ENCODE peak calls at places on chromosome X, in nine cellular contexts. Q, D, B, E, O, I, W, Y and L are unnamed samples.

GRCh38 chrX:115138040-115138439 is 51.2 kb upstream of the RBMXL3 start:
- DNase-seq in W (no peak), Q (no peak), O (no peak), I (no peak), D (no peak), B (no peak), Y (no peak), E (no peak), L (no peak)

GRCh38 chrX:12894074-12894691 is 12.2 kb upstream of the TLR8 start:
- DNase-seq in O (no peak), W (no peak), Q (peak), Y (peak), I (peak), B (no peak), E (no peak), D (peak), L (no peak)

GRCh38 chrX:44580466-44580865 is 37.8 kb upstream of the FUNDC1 start:
- DNase-seq in W (no peak), D (no peak), E (no peak), Y (peak), O (no peak), Q (no peak), I (no peak), B (no peak), L (peak)

GRCh38 chrX:16869393-16870094 is 618 bp downstream of the RBBP7 start:
- DNase-seq in Y (peak), Q (no peak), E (peak), D (peak), B (peak), O (no peak), I (peak), W (peak), L (no peak)

GRCh38 chrX:150456941-150457340 is 93.8 kb downstream of the MAMLD1 start:
- DNase-seq in W (no peak), O (no peak), B (no peak), E (no peak), Y (no peak), D (no peak), I (no peak), Q (no peak), L (no peak)

GRCh38 chrX:27583976-27584375 is 6.2 kb upstream of the DCAF8L2 start:
- DNase-seq in E (no peak), I (no peak), O (no peak), D (no peak), Y (peak), B (no peak), Q (no peak), W (no peak), L (no peak)

GRCh38 chrX:14581081-14581480 is 51.7 kb downstream of the GLRA2 start:
- DNase-seq in E (no peak), B (no peak), O (no peak), Q (no peak), W (no peak), Y (no peak), I (no peak), D (no peak), L (no peak)

GRCh38 chrX:9337056-9337455 is 127.8 kb upstream of the TBL1X start:
- DNase-seq in D (no peak), I (no peak), Y (peak), B (no peak), Q (peak), W (no peak), O (no peak), E (no peak), L (no peak)

GRCh38 chrX:103792916-103793540 is 16.4 kb downstream of the PLP1 start:
- DNase-seq in Q (no peak), E (no peak), W (no peak), B (no peak), D (no peak), I (no peak), O (no peak), Y (peak), L (peak)

GRCh38 chrX:1147641-1148515 is 64.6 kb downstream of the CRLF2 start:
- DNase-seq in D (no peak), Q (no peak), I (no peak), E (no peak), B (no peak), W (peak), O (no peak), Y (no peak), L (no peak)

GRCh38 chrX:7996414-7996813 is 69.2 kb upstream of the PNPLA4 start:
- DNase-seq in D (peak), Q (no peak), Y (peak), I (peak), E (no peak), W (no peak), B (no peak), O (no peak), L (peak)

GRCh38 chrX:103464071-103464773 is 55.1 kb downstream of the RAB40A start:
- DNase-seq in D (peak), Y (peak), O (no peak), I (peak), Q (peak), W (no peak), E (no peak), B (no peak), L (peak)

GRCh38 chrX:80808854-80809493 is 703 bp downstream of the BRWD3 start:
- DNase-seq in W (peak), E (no peak), B (peak), O (no peak), Y (no peak), I (no peak), Q (peak), D (peak), L (no peak)

GRCh38 chrX:103061486-103061885 is 2.5 kb downstream of the BEX1 start:
- DNase-seq in W (no peak), Q (no peak), E (no peak), D (no peak), I (no peak), B (no peak), Y (no peak), O (no peak), L (no peak)

GRCh38 chrX:153782324-153782723 is 1.5 kb downstream of the SRPK3 start:
- DNase-seq in Y (no peak), I (peak), O (no peak), B (no peak), D (no peak), W (no peak), E (no peak), Q (no peak), L (no peak)

GRCh38 chrX:8849462-8849861 is 48.3 kb upstream of the FAM9A start:
- DNase-seq in Q (no peak), E (no peak), W (no peak), D (no peak), Y (no peak), B (no peak), I (no peak), O (no peak), L (no peak)

GRCh38 chrX:9566150-9566621 is 101.3 kb downstream of the TBL1X start:
- DNase-seq in B (no peak), Q (peak), W (peak), D (no peak), Y (peak), O (no peak), I (peak), E (no peak), L (peak)

GRCh38 chrX:48648299-48648698 is 35.3 kb upstream of the WAS start:
- DNase-seq in W (peak), Y (peak), I (peak), D (peak), B (no peak), Q (peak), E (no peak), O (no peak), L (peak)

GRCh38 chrX:35166023-35166422 is 223.4 kb downstream of the FAM47B start:
- DNase-seq in D (no peak), W (no peak), I (no peak), Y (no peak), Q (no peak), B (no peak), E (no peak), O (no peak), L (no peak)

GRCh38 chrX:107669885-107670628 is 41.7 kb downstream of the PRPS1 start:
- DNase-seq in I (no peak), D (no peak), Y (no peak), E (no peak), Q (no peak), O (no peak), B (no peak), W (no peak), L (no peak)

GRCh38 chrX:8364369-8365141 is 100.1 kb upstream of the VCX3B start:
- DNase-seq in I (peak), E (no peak), Q (no peak), Y (peak), O (no peak), D (peak), W (no peak), B (no peak), L (no peak)

GRCh38 chrX:42398967-42399631 is 378.9 kb downstream of the PPP1R2C start:
- DNase-seq in E (no peak), I (no peak), B (no peak), D (no peak), O (no peak), Y (no peak), W (no peak), Q (no peak), L (no peak)

GRCh38 chrX:64204252-64204651 is 1.3 kb downstream of the AMER1 start:
- DNase-seq in B (peak), O (no peak), D (peak), Q (peak), E (no peak), Y (no peak), W (peak), I (no peak), L (no peak)

GRCh38 chrX:138710866-138711331 is 618 bp downstream of the FGF13 start:
- DNase-seq in Y (no peak), D (peak), Q (no peak), W (peak), I (peak), E (peak), B (peak), O (no peak), L (no peak)

GRCh38 chrX:104921606-104922205 is 298.8 kb downstream of the TEX13A start:
- DNase-seq in W (no peak), E (no peak), I (no peak), D (peak), Y (no peak), Q (no peak), B (no peak), O (no peak), L (no peak)

GRCh38 chrX:104913348-104913747 is 307.1 kb downstream of the TEX13A start:
- DNase-seq in D (no peak), Q (no peak), E (no peak), O (no peak), W (no peak), Y (peak), I (peak), B (no peak), L (peak)

GRCh38 chrX:104922206-104922621 is 298.3 kb downstream of the TEX13A start:
- DNase-seq in Q (peak), W (peak), O (peak), E (peak), D (peak), Y (peak), I (peak), B (peak), L (peak)

DNA sequence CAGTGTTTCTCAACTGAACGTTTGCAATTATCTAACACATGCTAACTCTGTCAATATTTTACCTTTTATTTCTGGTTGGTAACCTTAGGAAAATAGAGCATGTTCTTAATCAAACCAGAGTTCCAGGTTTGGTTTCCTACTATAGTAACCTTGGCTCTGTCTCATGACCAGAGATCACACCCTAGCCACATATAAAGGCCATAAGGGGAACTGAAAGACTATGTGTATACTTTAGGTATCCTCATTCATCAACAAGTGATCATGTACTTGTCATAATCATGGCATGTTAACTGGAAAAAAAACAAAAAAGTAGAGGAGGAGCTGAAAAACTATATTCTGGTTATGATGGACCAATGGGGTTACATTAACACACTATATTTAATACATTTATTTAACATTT is 302.4 kb downstream of the TEX13A start:
- DNase-seq in E (no peak), I (no peak), O (no peak), Q (no peak), W (no peak), Y (no peak), D (no peak), B (no peak), L (no peak)
- TF ChIP-seq CTCF in E (no peak), I (no peak), O (no peak), Q (no peak), W (no peak), Y (no peak), D (no peak), B (no peak), L (no peak)

GRCh38 chrX:106039920-106040319 is 1.4 kb upstream of the SERPINA7 start:
- DNase-seq in D (no peak), O (no peak), E (no peak), Q (no peak), W (peak), I (no peak), Y (peak), B (no peak), L (no peak)
- TF ChIP-seq CTCF in D (peak), O (no peak), E (peak), Q (no peak), W (peak), I (peak), Y (peak), B (no peak), L (peak)

DNA sequence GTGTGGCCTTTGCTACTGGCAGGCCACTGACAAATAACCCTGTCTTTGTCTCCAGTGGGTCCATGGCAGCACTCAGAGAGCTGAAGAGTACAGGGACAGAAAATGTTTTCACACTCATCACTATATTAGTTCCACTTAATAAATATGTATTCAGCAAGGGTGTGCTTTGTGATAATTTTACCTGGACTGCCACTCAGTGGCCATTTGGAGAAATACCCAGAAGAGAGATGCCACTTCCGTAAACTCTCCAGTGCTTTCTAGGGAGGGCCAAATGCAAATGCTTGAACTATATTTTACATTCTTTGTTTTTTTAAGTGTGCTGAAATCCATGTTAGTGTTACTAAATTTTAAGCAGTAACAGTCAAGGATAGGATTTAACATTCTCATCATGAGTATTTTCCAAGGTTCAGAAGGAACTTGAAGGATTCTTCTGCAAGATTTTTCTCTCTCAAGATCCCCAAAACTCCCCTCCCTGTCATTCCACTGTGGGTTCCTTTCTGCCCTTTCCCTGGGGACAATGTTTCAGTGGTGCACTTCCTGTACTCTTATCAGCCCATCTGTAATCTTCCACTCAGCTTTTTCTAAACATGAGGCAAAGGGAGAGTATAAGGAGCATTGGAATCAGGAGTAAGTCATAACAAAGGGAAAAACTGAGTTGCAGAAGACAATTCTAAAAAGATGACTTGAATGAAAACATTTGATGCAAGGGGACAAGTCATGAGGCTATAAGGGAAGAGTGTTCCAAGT is 46.0 kb downstream of the TFDP3 start:
- DNase-seq in W (no peak), B (no peak), I (peak), D (peak), O (no peak), Y (peak), E (no peak), Q (no peak), L (no peak)
- TF ChIP-seq CTCF in W (peak), B (peak), I (peak), D (peak), O (peak), Y (peak), E (peak), Q (no peak), L (no peak)

DNA sequence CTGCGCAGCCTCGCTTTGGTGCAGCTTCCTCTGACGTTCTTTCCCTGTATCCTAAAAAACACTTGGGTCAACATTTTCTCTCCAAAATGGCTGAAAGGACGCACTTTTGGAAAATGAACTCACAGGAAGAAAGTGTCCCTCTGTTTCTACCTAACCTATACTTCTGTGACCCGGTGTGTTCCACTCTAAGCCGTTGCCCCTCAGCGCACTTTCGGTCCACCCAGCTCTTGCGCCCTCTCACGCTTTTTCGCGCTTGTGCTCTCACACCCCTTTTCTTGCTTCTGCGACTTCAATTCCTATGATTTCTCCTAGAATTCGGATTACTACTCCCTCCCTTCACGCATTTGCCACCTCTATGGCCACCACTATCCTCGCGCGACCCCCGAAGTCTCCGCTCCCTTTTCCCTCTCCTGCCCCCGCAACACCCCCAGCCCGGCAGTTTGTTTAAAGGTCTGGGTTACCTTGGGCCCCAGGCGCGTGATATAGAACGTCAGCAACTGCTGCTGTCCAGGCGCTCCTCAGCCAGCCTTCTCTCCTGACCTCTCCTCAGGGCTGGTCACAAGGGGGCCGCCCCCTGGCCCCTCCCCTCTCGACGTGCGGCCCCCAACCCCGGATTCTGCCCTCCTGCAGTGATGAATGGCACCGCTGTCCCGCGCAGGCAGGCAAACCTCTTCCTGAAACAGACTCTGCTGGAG is at the start of gene USP51:
- DNase-seq in W (peak), O (no peak), Y (peak), B (peak), Q (peak), I (no peak), E (no peak), D (peak), L (no peak)
- TF ChIP-seq CTCF in W (no peak), O (no peak), Y (no peak), B (no peak), Q (no peak), I (peak), E (no peak), D (no peak), L (peak)

GRCh38 chrX:40244980-40245379 is 147.2 kb upstream of the BCOR start:
- DNase-seq in E (no peak), I (no peak), O (no peak), W (no peak), D (no peak), B (no peak), Y (peak), Q (no peak), L (peak)
- TF ChIP-seq CTCF in E (no peak), I (peak), O (no peak), W (no peak), D (no peak), B (no peak), Y (peak), Q (no peak), L (no peak)